ENCODE peak calls at places on chromosomes 7 and 10, in nine cellular contexts. I is stimulated activated naive CD8-positive, alpha-beta T cell treated with anti-CD3 and anti-CD28 coated beads, Interleukin-15, Interleukin-2, amounts not matched to agents 100 U/mL and 50 U/mL, for 24 hours; Q is pancreas; V is psoas muscle; N is activated CD8-positive, alpha-beta T cell treated with anti-CD3 and anti-CD28 coated beads, Interleukin-2, amount 10 ng/mL, durations not matched to agents 7 days and 5 days; D is A549; U is left lung; S is stimulated activated effector memory CD8-positive, alpha-beta T cell treated with anti-CD3 and anti-CD28 coated beads, Interleukin-12 subunit alpha, Interleukin-12 subunit beta, amount 100 ng/mL, for 72 hours; F is right cardiac atrium. P is an unnamed sample.

GRCh38 chr7:142321391-142321790 is 63.5 kb upstream of the PRSS58 start:
- ATAC-seq in I (no peak), Q (no peak), V (no peak), N (no peak), D (no peak), U (no peak), S (no peak), F (no peak), P (no peak)

GRCh38 chr10:70695241-70696030 is 23.1 kb downstream of the ADAMTS14 start:
- ATAC-seq in I (no peak), Q (peak), V (no peak), N (no peak), D (no peak), U (no peak), S (no peak), F (no peak), P (no peak)

GRCh38 chr7:134553976-134554375 is 5.1 kb downstream of the AKR1B15 start:
- ATAC-seq in I (no peak), Q (peak), V (no peak), N (no peak), D (no peak), U (no peak), S (no peak), F (no peak), P (no peak)

GRCh38 chr10:67280405-67280804 is 354.6 kb downstream of the LRRTM3 start:
- ATAC-seq in I (no peak), Q (no peak), V (no peak), N (no peak), D (no peak), U (no peak), S (no peak), F (no peak), P (no peak)

GRCh38 chr7:129363-130221 is 62.8 kb upstream of the FAM20C start:
- ATAC-seq in I (no peak), Q (peak), V (peak), N (no peak), D (no peak), U (peak), S (no peak), F (peak), P (peak)

GRCh38 chr10:50563906-50564305 is 59.9 kb downstream of the SGMS1 start:
- ATAC-seq in I (no peak), Q (peak), V (no peak), N (no peak), D (no peak), U (no peak), S (no peak), F (no peak), P (no peak)

GRCh38 chr10:6755891-6756460 is 175.9 kb upstream of the PRKCQ start:
- ATAC-seq in I (no peak), Q (no peak), V (no peak), N (no peak), D (no peak), U (no peak), S (peak), F (no peak), P (no peak)

GRCh38 chr10:11863353-11864105 is 40.4 kb downstream of the PROSER2 start:
- ATAC-seq in I (peak), Q (peak), V (no peak), N (peak), D (no peak), U (no peak), S (peak), F (no peak), P (no peak)

GRCh38 chr10:44384601-44385422 is at the start of gene CXCL12:
- ATAC-seq in I (no peak), Q (peak), V (peak), N (no peak), D (peak), U (peak), S (no peak), F (peak), P (peak)

GRCh38 chr10:89836840-89837172 is 135.4 kb downstream of the KIF20B start:
- ATAC-seq in I (peak), Q (no peak), V (no peak), N (no peak), D (no peak), U (peak), S (no peak), F (peak), P (no peak)

GRCh38 chr7:20959281-20959680 is 172.6 kb upstream of the SP8 start:
- ATAC-seq in I (no peak), Q (no peak), V (no peak), N (no peak), D (no peak), U (no peak), S (no peak), F (no peak), P (no peak)

GRCh38 chr10:19549503-19549902 is 266.7 kb upstream of the PLXDC2 start:
- ATAC-seq in I (no peak), Q (no peak), V (no peak), N (no peak), D (no peak), U (no peak), S (no peak), F (no peak), P (peak)

GRCh38 chr10:804191-804781 is 114.8 kb upstream of the DIP2C start:
- ATAC-seq in I (no peak), Q (no peak), V (peak), N (peak), D (no peak), U (no peak), S (peak), F (peak), P (no peak)

GRCh38 chr7:2732959-2733584 is 45.1 kb downstream of the AMZ1 start:
- ATAC-seq in I (no peak), Q (peak), V (peak), N (no peak), D (no peak), U (peak), S (no peak), F (peak), P (peak)

GRCh38 chr7:45082831-45083331 is 5.9 kb downstream of the NACAD start:
- ATAC-seq in I (no peak), Q (no peak), V (no peak), N (no peak), D (peak), U (no peak), S (peak), F (no peak), P (no peak)

GRCh38 chr10:49207113-49207512 is 18.9 kb upstream of the TMEM273 start:
- ATAC-seq in I (no peak), Q (no peak), V (no peak), N (no peak), D (no peak), U (no peak), S (no peak), F (no peak), P (no peak)

GRCh38 chr7:41698114-41698513 is 4.8 kb downstream of the INHBA start:
- ATAC-seq in I (no peak), Q (no peak), V (no peak), N (no peak), D (no peak), U (no peak), S (no peak), F (no peak), P (no peak)

GRCh38 chr7:106050002-106050742 is 61.9 kb downstream of the SYPL1 start:
- ATAC-seq in I (no peak), Q (peak), V (peak), N (no peak), D (peak), U (peak), S (no peak), F (peak), P (peak)

GRCh38 chr7:74627699-74628411 is 29.7 kb upstream of the GTF2I start:
- ATAC-seq in I (no peak), Q (peak), V (peak), N (no peak), D (no peak), U (peak), S (no peak), F (peak), P (peak)

GRCh38 chr7:92608380-92609322 is 18.5 kb upstream of the FAM133B start:
- ATAC-seq in I (no peak), Q (peak), V (no peak), N (no peak), D (no peak), U (peak), S (no peak), F (peak), P (no peak)

GRCh38 chr10:27504897-27505457 is 873 bp downstream of the RAB18 start:
- ATAC-seq in I (no peak), Q (peak), V (peak), N (no peak), D (no peak), U (peak), S (no peak), F (no peak), P (no peak)

P was measured in gastroesophageal sphincter.